ENCODE peak calls at places on chromosomes 13 and 19, in ten cellular contexts. One of them, this sample, is unnamed. For H3K36me3, the result is how much of the 10 kb centered on the place peaks cover.

GRCh38 chr13:30718661-30719520 is 16.5 kb upstream of the ALOX5AP start:
- DNase-seq in stomach: no peak
- DNase-seq in bronchial epithelial cell: peak
- DNase-seq in uterus: no peak
- DNase-seq in suprapubic skin: no peak
- DNase-seq in tibial nerve: no peak
- DNase-seq in mammary epithelial cell: peak
- DNase-seq in right atrium auricular region: no peak
- DNase-seq in cardiac muscle cell: peak
- DNase-seq in PC-3: peak
- DNase-seq in this sample: no peak

GRCh38 chr13:21730186-21730880 is 59.5 kb downstream of the FGF9 start:
- DNase-seq in stomach: no peak
- DNase-seq in bronchial epithelial cell: no peak
- DNase-seq in uterus: no peak
- DNase-seq in suprapubic skin: no peak
- DNase-seq in tibial nerve: no peak
- DNase-seq in mammary epithelial cell: no peak
- DNase-seq in right atrium auricular region: no peak
- DNase-seq in cardiac muscle cell: no peak
- DNase-seq in PC-3: no peak
- DNase-seq in this sample: no peak

GRCh38 chr19:6276447-6276846 is 3.3 kb downstream of the MLLT1 start:
- DNase-seq in stomach: no peak
- DNase-seq in bronchial epithelial cell: no peak
- DNase-seq in uterus: peak
- DNase-seq in suprapubic skin: peak
- DNase-seq in tibial nerve: peak
- DNase-seq in mammary epithelial cell: no peak
- DNase-seq in right atrium auricular region: peak
- DNase-seq in cardiac muscle cell: peak
- DNase-seq in PC-3: no peak
- DNase-seq in this sample: no peak

GRCh38 chr19:12825259-12826131 is 8.9 kb downstream of the RTBDN start:
- DNase-seq in stomach: peak
- DNase-seq in bronchial epithelial cell: no peak
- DNase-seq in uterus: no peak
- DNase-seq in suprapubic skin: no peak
- DNase-seq in tibial nerve: no peak
- DNase-seq in mammary epithelial cell: no peak
- DNase-seq in right atrium auricular region: no peak
- DNase-seq in cardiac muscle cell: peak
- DNase-seq in PC-3: peak
- DNase-seq in this sample: no peak

GRCh38 chr13:92500192-92500591 is 726.4 kb upstream of the GPC6 start:
- DNase-seq in stomach: no peak
- DNase-seq in bronchial epithelial cell: no peak
- DNase-seq in uterus: no peak
- DNase-seq in suprapubic skin: no peak
- DNase-seq in tibial nerve: no peak
- DNase-seq in mammary epithelial cell: no peak
- DNase-seq in right atrium auricular region: no peak
- DNase-seq in cardiac muscle cell: no peak
- DNase-seq in PC-3: no peak
- DNase-seq in this sample: no peak

GRCh38 chr19:2977686-2978466 is 512 bp downstream of the TLE6 start:
- DNase-seq in stomach: no peak
- DNase-seq in bronchial epithelial cell: no peak
- DNase-seq in uterus: no peak
- DNase-seq in suprapubic skin: no peak
- DNase-seq in tibial nerve: no peak
- DNase-seq in mammary epithelial cell: no peak
- DNase-seq in right atrium auricular region: no peak
- DNase-seq in cardiac muscle cell: no peak
- DNase-seq in PC-3: no peak
- DNase-seq in this sample: no peak

GRCh38 chr13:99312493-99312883 is 5.3 kb upstream of the GPR183 start:
- DNase-seq in stomach: no peak
- DNase-seq in bronchial epithelial cell: no peak
- DNase-seq in uterus: peak
- DNase-seq in suprapubic skin: peak
- DNase-seq in tibial nerve: peak
- DNase-seq in mammary epithelial cell: no peak
- DNase-seq in right atrium auricular region: peak
- DNase-seq in cardiac muscle cell: peak
- DNase-seq in PC-3: no peak
- DNase-seq in this sample: no peak

GRCh38 chr13:88565566-88565965 is 894.4 kb downstream of the SLITRK5 start:
- DNase-seq in stomach: no peak
- DNase-seq in bronchial epithelial cell: no peak
- DNase-seq in uterus: no peak
- DNase-seq in suprapubic skin: no peak
- DNase-seq in tibial nerve: no peak
- DNase-seq in mammary epithelial cell: no peak
- DNase-seq in right atrium auricular region: no peak
- DNase-seq in cardiac muscle cell: no peak
- DNase-seq in PC-3: no peak
- DNase-seq in this sample: no peak

DNA sequence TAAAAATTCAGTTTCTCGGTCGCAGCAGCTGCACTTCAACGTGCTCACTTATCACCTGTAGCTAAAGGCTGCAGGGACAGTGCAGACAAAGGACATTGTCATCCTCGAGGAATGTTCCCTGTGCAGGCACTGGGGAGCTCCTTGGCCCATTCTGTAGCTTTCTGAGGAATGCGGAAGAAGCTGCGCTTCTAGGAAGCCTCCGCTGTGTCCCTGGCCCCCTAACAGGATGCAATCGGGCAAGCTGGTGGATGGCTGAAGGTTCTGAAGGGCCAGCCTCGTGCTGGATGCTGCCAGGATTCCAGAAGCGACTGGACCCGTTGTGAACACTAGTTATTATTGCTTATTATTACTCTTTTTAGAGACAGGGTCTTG is 8.1 kb downstream of the ANO8 start:
- DNase-seq in stomach: no peak
- DNase-seq in bronchial epithelial cell: no peak
- DNase-seq in uterus: no peak
- DNase-seq in suprapubic skin: no peak
- DNase-seq in tibial nerve: no peak
- DNase-seq in mammary epithelial cell: peak
- DNase-seq in right atrium auricular region: no peak
- DNase-seq in cardiac muscle cell: no peak
- DNase-seq in PC-3: no peak
- DNase-seq in this sample: no peak
- H3K36me3 ChIP-seq in stomach: under half
- H3K36me3 ChIP-seq in bronchial epithelial cell: under half
- H3K36me3 ChIP-seq in uterus: under half
- H3K36me3 ChIP-seq in suprapubic skin: under half
- H3K36me3 ChIP-seq in tibial nerve: under half
- H3K36me3 ChIP-seq in mammary epithelial cell: under half
- H3K36me3 ChIP-seq in right atrium auricular region: under half
- H3K36me3 ChIP-seq in cardiac muscle cell: under half
- H3K36me3 ChIP-seq in PC-3: under half
- H3K36me3 ChIP-seq in this sample: under half

GRCh38 chr13:76668141-76668540 is 218.1 kb downstream of the KCTD12 start:
- DNase-seq in stomach: no peak
- DNase-seq in bronchial epithelial cell: no peak
- DNase-seq in uterus: no peak
- DNase-seq in suprapubic skin: no peak
- DNase-seq in tibial nerve: no peak
- DNase-seq in mammary epithelial cell: no peak
- DNase-seq in right atrium auricular region: no peak
- DNase-seq in cardiac muscle cell: no peak
- DNase-seq in PC-3: no peak
- DNase-seq in this sample: no peak

GRCh38 chr13:76672422-76672821 is 213.8 kb downstream of the KCTD12 start:
- DNase-seq in stomach: no peak
- DNase-seq in bronchial epithelial cell: peak
- DNase-seq in uterus: no peak
- DNase-seq in suprapubic skin: no peak
- DNase-seq in tibial nerve: no peak
- DNase-seq in mammary epithelial cell: peak
- DNase-seq in right atrium auricular region: no peak
- DNase-seq in cardiac muscle cell: peak
- DNase-seq in PC-3: peak
- DNase-seq in this sample: no peak

GRCh38 chr13:76668716-76669115 is 217.5 kb downstream of the KCTD12 start:
- DNase-seq in stomach: no peak
- DNase-seq in bronchial epithelial cell: no peak
- DNase-seq in uterus: no peak
- DNase-seq in suprapubic skin: no peak
- DNase-seq in tibial nerve: no peak
- DNase-seq in mammary epithelial cell: no peak
- DNase-seq in right atrium auricular region: no peak
- DNase-seq in cardiac muscle cell: no peak
- DNase-seq in PC-3: no peak
- DNase-seq in this sample: no peak

GRCh38 chr13:76663941-76664340 is 222.3 kb downstream of the KCTD12 start:
- DNase-seq in stomach: no peak
- DNase-seq in bronchial epithelial cell: no peak
- DNase-seq in uterus: peak
- DNase-seq in suprapubic skin: no peak
- DNase-seq in tibial nerve: no peak
- DNase-seq in mammary epithelial cell: no peak
- DNase-seq in right atrium auricular region: no peak
- DNase-seq in cardiac muscle cell: peak
- DNase-seq in PC-3: no peak
- DNase-seq in this sample: no peak

DNA sequence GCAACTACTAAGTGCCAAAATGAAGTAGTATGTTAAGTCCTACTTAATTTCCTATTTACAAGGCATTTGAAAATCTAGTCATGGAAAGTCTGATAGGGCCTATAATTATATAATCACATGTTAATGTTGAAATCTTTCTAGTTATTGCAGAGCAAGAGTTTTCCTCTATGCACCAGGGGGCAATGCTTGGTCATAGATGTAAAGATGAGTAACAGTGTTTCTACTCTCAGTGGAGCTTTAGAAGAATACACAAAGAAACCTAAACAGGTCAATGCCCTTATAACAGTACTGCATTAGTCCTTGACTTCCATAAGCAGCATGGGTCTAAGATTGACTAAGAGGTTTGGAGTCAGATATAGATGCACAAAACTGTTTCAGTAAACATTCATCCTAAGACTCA is 218.7 kb downstream of the KCTD12 start:
- DNase-seq in stomach: no peak
- DNase-seq in bronchial epithelial cell: peak
- DNase-seq in uterus: peak
- DNase-seq in suprapubic skin: no peak
- DNase-seq in tibial nerve: no peak
- DNase-seq in mammary epithelial cell: peak
- DNase-seq in right atrium auricular region: no peak
- DNase-seq in cardiac muscle cell: peak
- DNase-seq in PC-3: peak
- DNase-seq in this sample: no peak
- TF ChIP-seq CTCF in stomach: no peak
- TF ChIP-seq CTCF in bronchial epithelial cell: no peak
- TF ChIP-seq CTCF in uterus: peak
- TF ChIP-seq CTCF in suprapubic skin: no peak
- TF ChIP-seq CTCF in tibial nerve: peak
- TF ChIP-seq CTCF in mammary epithelial cell: peak
- TF ChIP-seq CTCF in right atrium auricular region: peak
- TF ChIP-seq CTCF in cardiac muscle cell: peak
- TF ChIP-seq CTCF in PC-3: peak
- TF ChIP-seq CTCF in this sample: no peak

GRCh38 chr19:315811-316210 is 24.6 kb upstream of the PLPP2 start:
- DNase-seq in stomach: no peak
- DNase-seq in bronchial epithelial cell: no peak
- DNase-seq in uterus: no peak
- DNase-seq in suprapubic skin: no peak
- DNase-seq in tibial nerve: no peak
- DNase-seq in mammary epithelial cell: no peak
- DNase-seq in right atrium auricular region: no peak
- DNase-seq in cardiac muscle cell: no peak
- DNase-seq in PC-3: no peak
- DNase-seq in this sample: no peak

GRCh38 chr19:310781-311496 is 19.7 kb upstream of the PLPP2 start:
- DNase-seq in stomach: peak
- DNase-seq in bronchial epithelial cell: no peak
- DNase-seq in uterus: peak
- DNase-seq in suprapubic skin: no peak
- DNase-seq in tibial nerve: no peak
- DNase-seq in mammary epithelial cell: no peak
- DNase-seq in right atrium auricular region: no peak
- DNase-seq in cardiac muscle cell: no peak
- DNase-seq in PC-3: no peak
- DNase-seq in this sample: no peak

GRCh38 chr19:313169-313987 is 22.2 kb upstream of the PLPP2 start:
- DNase-seq in stomach: peak
- DNase-seq in bronchial epithelial cell: no peak
- DNase-seq in uterus: no peak
- DNase-seq in suprapubic skin: no peak
- DNase-seq in tibial nerve: no peak
- DNase-seq in mammary epithelial cell: no peak
- DNase-seq in right atrium auricular region: no peak
- DNase-seq in cardiac muscle cell: no peak
- DNase-seq in PC-3: no peak
- DNase-seq in this sample: no peak

GRCh38 chr19:311813-312261 is 20.6 kb upstream of the PLPP2 start:
- DNase-seq in stomach: peak
- DNase-seq in bronchial epithelial cell: no peak
- DNase-seq in uterus: peak
- DNase-seq in suprapubic skin: no peak
- DNase-seq in tibial nerve: no peak
- DNase-seq in mammary epithelial cell: no peak
- DNase-seq in right atrium auricular region: no peak
- DNase-seq in cardiac muscle cell: no peak
- DNase-seq in PC-3: no peak
- DNase-seq in this sample: no peak

GRCh38 chr19:313988-314815 is 23.0 kb upstream of the PLPP2 start:
- DNase-seq in stomach: peak
- DNase-seq in bronchial epithelial cell: no peak
- DNase-seq in uterus: peak
- DNase-seq in suprapubic skin: no peak
- DNase-seq in tibial nerve: no peak
- DNase-seq in mammary epithelial cell: no peak
- DNase-seq in right atrium auricular region: no peak
- DNase-seq in cardiac muscle cell: no peak
- DNase-seq in PC-3: no peak
- DNase-seq in this sample: no peak
- H3K36me3 ChIP-seq in stomach: half or more
- H3K36me3 ChIP-seq in bronchial epithelial cell: under half
- H3K36me3 ChIP-seq in uterus: under half
- H3K36me3 ChIP-seq in suprapubic skin: half or more
- H3K36me3 ChIP-seq in tibial nerve: under half
- H3K36me3 ChIP-seq in mammary epithelial cell: under half
- H3K36me3 ChIP-seq in right atrium auricular region: under half
- H3K36me3 ChIP-seq in cardiac muscle cell: under half
- H3K36me3 ChIP-seq in PC-3: under half
- H3K36me3 ChIP-seq in this sample: under half

GRCh38 chr19:17107546-17108452 is 32.2 kb downstream of the MYO9B start:
- DNase-seq in stomach: peak
- DNase-seq in bronchial epithelial cell: peak
- DNase-seq in uterus: peak
- DNase-seq in suprapubic skin: peak
- DNase-seq in tibial nerve: peak
- DNase-seq in mammary epithelial cell: peak
- DNase-seq in right atrium auricular region: peak
- DNase-seq in cardiac muscle cell: peak
- DNase-seq in PC-3: peak
- DNase-seq in this sample: peak

GRCh38 chr19:17104679-17105078 is 29.1 kb downstream of the MYO9B start:
- DNase-seq in stomach: no peak
- DNase-seq in bronchial epithelial cell: no peak
- DNase-seq in uterus: no peak
- DNase-seq in suprapubic skin: no peak
- DNase-seq in tibial nerve: no peak
- DNase-seq in mammary epithelial cell: no peak
- DNase-seq in right atrium auricular region: no peak
- DNase-seq in cardiac muscle cell: no peak
- DNase-seq in PC-3: no peak
- DNase-seq in this sample: no peak

GRCh38 chr19:17105548-17105947 is 30.0 kb downstream of the MYO9B start:
- DNase-seq in stomach: no peak
- DNase-seq in bronchial epithelial cell: no peak
- DNase-seq in uterus: no peak
- DNase-seq in suprapubic skin: no peak
- DNase-seq in tibial nerve: no peak
- DNase-seq in mammary epithelial cell: no peak
- DNase-seq in right atrium auricular region: no peak
- DNase-seq in cardiac muscle cell: no peak
- DNase-seq in PC-3: no peak
- DNase-seq in this sample: no peak

GRCh38 chr19:17101686-17102628 is 26.4 kb downstream of the MYO9B start:
- DNase-seq in stomach: no peak
- DNase-seq in bronchial epithelial cell: no peak
- DNase-seq in uterus: no peak
- DNase-seq in suprapubic skin: no peak
- DNase-seq in tibial nerve: no peak
- DNase-seq in mammary epithelial cell: no peak
- DNase-seq in right atrium auricular region: no peak
- DNase-seq in cardiac muscle cell: no peak
- DNase-seq in PC-3: no peak
- DNase-seq in this sample: no peak

DNA sequence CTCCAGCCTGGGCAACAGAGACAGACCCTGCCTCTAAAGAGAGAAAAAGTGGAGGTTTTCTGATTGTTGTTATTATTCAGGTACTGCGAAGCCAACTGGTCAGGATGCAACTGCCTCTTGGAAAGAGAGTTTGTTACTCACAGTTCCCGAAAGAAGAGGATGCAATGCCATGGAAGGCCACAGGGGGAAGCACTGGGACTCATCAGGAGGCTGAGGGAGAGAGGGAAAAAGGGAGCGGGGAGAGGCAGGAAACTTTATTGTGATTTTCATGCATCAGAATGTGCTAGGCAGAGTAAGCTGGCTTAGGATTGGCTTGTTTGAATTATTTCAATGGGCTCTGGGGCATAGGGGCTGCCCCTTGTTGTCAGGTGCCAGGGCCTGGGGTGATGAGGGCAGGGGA is 27.6 kb downstream of the MYO9B start:
- DNase-seq in stomach: peak
- DNase-seq in bronchial epithelial cell: no peak
- DNase-seq in uterus: no peak
- DNase-seq in suprapubic skin: no peak
- DNase-seq in tibial nerve: no peak
- DNase-seq in mammary epithelial cell: peak
- DNase-seq in right atrium auricular region: no peak
- DNase-seq in cardiac muscle cell: peak
- DNase-seq in PC-3: peak
- DNase-seq in this sample: no peak
- TF ChIP-seq CTCF in stomach: no peak
- TF ChIP-seq CTCF in bronchial epithelial cell: peak
- TF ChIP-seq CTCF in uterus: no peak
- TF ChIP-seq CTCF in suprapubic skin: no peak
- TF ChIP-seq CTCF in tibial nerve: peak
- TF ChIP-seq CTCF in mammary epithelial cell: peak
- TF ChIP-seq CTCF in right atrium auricular region: peak
- TF ChIP-seq CTCF in cardiac muscle cell: peak
- TF ChIP-seq CTCF in PC-3: peak
- TF ChIP-seq CTCF in this sample: peak